ENCODE peak calls at places on chromosome 11, in nine cellular contexts. Q is BE2C, Z is progenitor cell of endocrine pancreas, T is AG04450, X is AG10803, L is RWPE1, B is tibial nerve, A is endodermal cell, N is HFFc6. U is an unnamed sample.

GRCh38 chr11:64925536-64926449 is 1.3 kb downstream of the PPP2R5B start:
- DNase-seq in Q (no peak), Z (no peak), T (no peak), X (no peak), L (no peak), B (no peak), A (peak), N (no peak), U (no peak)

GRCh38 chr11:20964985-20965384 is 295.6 kb downstream of the NELL1 start:
- DNase-seq in Q (no peak), Z (no peak), T (no peak), X (no peak), L (no peak), B (no peak), A (no peak), N (no peak), U (no peak)

GRCh38 chr11:38971141-38971540 is 2373.1 kb upstream of the RAG2 start:
- DNase-seq in Q (no peak), Z (no peak), T (no peak), X (no peak), L (peak), B (no peak), A (no peak), N (no peak), U (no peak)

GRCh38 chr11:64053699-64054098 is 18.0 kb downstream of the FLRT1 start:
- DNase-seq in Q (no peak), Z (no peak), T (no peak), X (no peak), L (no peak), B (no peak), A (peak), N (no peak), U (no peak)

GRCh38 chr11:10693509-10694071 is at the start of gene IRAG1:
- DNase-seq in Q (peak), Z (no peak), T (peak), X (peak), L (no peak), B (no peak), A (no peak), N (peak), U (no peak)

GRCh38 chr11:29343465-29344333 is 673.1 kb downstream of the KCNA4 start:
- DNase-seq in Q (peak), Z (peak), T (no peak), X (peak), L (peak), B (peak), A (peak), N (peak), U (peak)

GRCh38 chr11:76164081-76164480 is 42.2 kb downstream of the WNT11 start:
- DNase-seq in Q (no peak), Z (no peak), T (no peak), X (no peak), L (no peak), B (no peak), A (no peak), N (no peak), U (no peak)

GRCh38 chr11:110907629-110908028 is 195.4 kb upstream of the ARHGAP20 start:
- DNase-seq in Q (no peak), Z (no peak), T (peak), X (peak), L (peak), B (no peak), A (no peak), N (peak), U (no peak)

GRCh38 chr11:35364101-35364780 is 55.1 kb downstream of the SLC1A2 start:
- DNase-seq in Q (no peak), Z (no peak), T (no peak), X (peak), L (peak), B (peak), A (no peak), N (peak), U (no peak)

GRCh38 chr11:44002191-44003093 is 45.3 kb upstream of the ACCSL start:
- DNase-seq in Q (no peak), Z (no peak), T (no peak), X (no peak), L (no peak), B (no peak), A (no peak), N (no peak), U (no peak)

GRCh38 chr11:86660011-86660595 is 12.3 kb downstream of the ME3 start:
- DNase-seq in Q (no peak), Z (no peak), T (no peak), X (peak), L (peak), B (no peak), A (no peak), N (peak), U (no peak)

GRCh38 chr11:64809781-64810241 is 540 bp downstream of the MEN1 start:
- DNase-seq in Q (peak), Z (peak), T (no peak), X (no peak), L (peak), B (no peak), A (peak), N (no peak), U (peak)

GRCh38 chr11:96188625-96189006 is 154.4 kb downstream of the MAML2 start:
- DNase-seq in Q (no peak), Z (no peak), T (no peak), X (peak), L (no peak), B (no peak), A (no peak), N (peak), U (peak)

GRCh38 chr11:394034-394857 is at the start of gene PKP3:
- DNase-seq in Q (no peak), Z (peak), T (no peak), X (peak), L (peak), B (no peak), A (peak), N (peak), U (no peak)

GRCh38 chr11:75536786-75537629 is 11.3 kb upstream of the GDPD5 start:
- DNase-seq in Q (no peak), Z (no peak), T (no peak), X (peak), L (peak), B (no peak), A (peak), N (no peak), U (peak)

GRCh38 chr11:978073-978720 is 52.5 kb downstream of the AP2A2 start:
- DNase-seq in Q (no peak), Z (no peak), T (no peak), X (no peak), L (no peak), B (no peak), A (no peak), N (no peak), U (no peak)

GRCh38 chr11:85974126-85974525 is 94.8 kb downstream of the PICALM start:
- DNase-seq in Q (no peak), Z (no peak), T (no peak), X (peak), L (no peak), B (no peak), A (no peak), N (no peak), U (no peak)

GRCh38 chr11:70597751-70598377 is 199.5 kb downstream of the CTTN start:
- DNase-seq in Q (no peak), Z (no peak), T (no peak), X (no peak), L (no peak), B (no peak), A (no peak), N (no peak), U (no peak)

GRCh38 chr11:541433-541885 is 4.1 kb downstream of the LRRC56 start:
- DNase-seq in Q (no peak), Z (no peak), T (no peak), X (no peak), L (no peak), B (no peak), A (no peak), N (no peak), U (no peak)

GRCh38 chr11:13118194-13118593 is 109.1 kb downstream of the RASSF10 start:
- DNase-seq in Q (no peak), Z (no peak), T (peak), X (peak), L (peak), B (no peak), A (no peak), N (peak), U (no peak)

GRCh38 chr11:7196396-7197146 is 55.1 kb upstream of the SYT9 start:
- DNase-seq in Q (peak), Z (no peak), T (no peak), X (no peak), L (no peak), B (no peak), A (no peak), N (no peak), U (no peak)

GRCh38 chr11:36109499-36109849 is 165.6 kb downstream of the LDLRAD3 start:
- DNase-seq in Q (no peak), Z (no peak), T (no peak), X (no peak), L (no peak), B (no peak), A (no peak), N (no peak), U (no peak)

GRCh38 chr11:86942212-86942611 is 13.0 kb downstream of the FZD4 start:
- DNase-seq in Q (no peak), Z (no peak), T (no peak), X (no peak), L (no peak), B (no peak), A (no peak), N (no peak), U (no peak)

GRCh38 chr11:103800406-103801114 is 235.9 kb upstream of the DDI1 start:
- DNase-seq in Q (peak), Z (no peak), T (no peak), X (peak), L (no peak), B (no peak), A (peak), N (no peak), U (no peak)

GRCh38 chr11:86617502-86617901 is 54.9 kb downstream of the ME3 start:
- DNase-seq in Q (no peak), Z (no peak), T (no peak), X (peak), L (no peak), B (no peak), A (no peak), N (no peak), U (no peak)

GRCh38 chr11:10640308-10640707 is 53.2 kb downstream of the IRAG1 start:
- DNase-seq in Q (no peak), Z (no peak), T (no peak), X (no peak), L (no peak), B (peak), A (no peak), N (no peak), U (no peak)

GRCh38 chr11:5815534-5815933 is 6.8 kb downstream of the OR52N2 start:
- DNase-seq in Q (no peak), Z (no peak), T (no peak), X (no peak), L (no peak), B (no peak), A (no peak), N (no peak), U (no peak)

GRCh38 chr11:72446929-72447753 is 12.8 kb upstream of the CLPB start:
- DNase-seq in Q (no peak), Z (no peak), T (peak), X (peak), L (peak), B (peak), A (no peak), N (peak), U (peak)

GRCh38 chr11:61042961-61043540 is 59.2 kb upstream of the CD5 start:
- DNase-seq in Q (no peak), Z (no peak), T (no peak), X (no peak), L (no peak), B (no peak), A (no peak), N (no peak), U (no peak)

GRCh38 chr11:10881892-10882291 is 24.0 kb upstream of the ZBED5 start:
- DNase-seq in Q (no peak), Z (no peak), T (no peak), X (no peak), L (no peak), B (no peak), A (no peak), N (no peak), U (no peak)

GRCh38 chr11:57977709-57978108 is 46.0 kb upstream of the OR9Q1 start:
- DNase-seq in Q (no peak), Z (no peak), T (no peak), X (no peak), L (no peak), B (no peak), A (peak), N (no peak), U (no peak)

GRCh38 chr11:129620705-129621104 is 194.9 kb upstream of the TMEM45B start:
- DNase-seq in Q (no peak), Z (no peak), T (no peak), X (no peak), L (peak), B (no peak), A (no peak), N (no peak), U (no peak)

GRCh38 chr11:65301491-65302329 is 13.0 kb upstream of the CDC42EP2 start:
- DNase-seq in Q (peak), Z (peak), T (no peak), X (no peak), L (no peak), B (no peak), A (peak), N (no peak), U (no peak)

GRCh38 chr11:27861706-27862430 is 161.6 kb upstream of the BDNF start:
- DNase-seq in Q (no peak), Z (no peak), T (peak), X (peak), L (peak), B (no peak), A (no peak), N (peak), U (no peak)

GRCh38 chr11:37184371-37184770 is 586.3 kb upstream of the RAG2 start:
- DNase-seq in Q (no peak), Z (no peak), T (no peak), X (no peak), L (no peak), B (no peak), A (no peak), N (no peak), U (no peak)

GRCh38 chr11:76752321-76753175 is 30.6 kb upstream of the TSKU start:
- DNase-seq in Q (no peak), Z (no peak), T (peak), X (peak), L (peak), B (peak), A (peak), N (peak), U (no peak)

GRCh38 chr11:120306519-120307242 is 18.4 kb upstream of the TLCD5 start:
- DNase-seq in Q (no peak), Z (no peak), T (peak), X (peak), L (peak), B (no peak), A (peak), N (peak), U (no peak)

GRCh38 chr11:119641991-119642745 is 86.8 kb downstream of the NECTIN1 start:
- DNase-seq in Q (no peak), Z (no peak), T (no peak), X (no peak), L (peak), B (no peak), A (peak), N (peak), U (peak)

GRCh38 chr11:113593698-113594308 is 112.3 kb downstream of the TMPRSS5 start:
- DNase-seq in Q (no peak), Z (no peak), T (no peak), X (peak), L (no peak), B (no peak), A (no peak), N (no peak), U (peak)

GRCh38 chr11:101584129-101584515 is 315 bp upstream of the TRPC6 start:
- DNase-seq in Q (no peak), Z (no peak), T (no peak), X (no peak), L (no peak), B (no peak), A (no peak), N (no peak), U (no peak)

GRCh38 chr11:101582242-101583052 is 1.4 kb downstream of the TRPC6 start:
- DNase-seq in Q (no peak), Z (no peak), T (no peak), X (no peak), L (peak), B (no peak), A (peak), N (no peak), U (peak)

GRCh38 chr11:101584651-101585050 is 844 bp upstream of the TRPC6 start:
- DNase-seq in Q (no peak), Z (no peak), T (no peak), X (no peak), L (no peak), B (no peak), A (no peak), N (no peak), U (no peak)

GRCh38 chr11:101586965-101587364 is 3.2 kb upstream of the TRPC6 start:
- DNase-seq in Q (no peak), Z (no peak), T (no peak), X (no peak), L (no peak), B (no peak), A (no peak), N (no peak), U (no peak)

GRCh38 chr11:101583180-101584128 is at the start of gene TRPC6:
- DNase-seq in Q (no peak), Z (peak), T (no peak), X (no peak), L (peak), B (no peak), A (peak), N (no peak), U (peak)
- TF ChIP-seq CTCF in Q (no peak), Z (no peak), T (no peak), X (no peak), L (no peak), B (no peak), A (peak), N (no peak), U (no peak)

GRCh38 chr11:47766363-47767227 is 546 bp downstream of the FNBP4 start:
- DNase-seq in Q (peak), Z (peak), T (no peak), X (peak), L (peak), B (peak), A (peak), N (peak), U (peak)

GRCh38 chr11:47773882-47774281 is 6.7 kb upstream of the FNBP4 start:
- DNase-seq in Q (no peak), Z (no peak), T (no peak), X (no peak), L (no peak), B (no peak), A (no peak), N (no peak), U (no peak)

GRCh38 chr11:47765086-47765485 is 2.1 kb downstream of the FNBP4 start:
- DNase-seq in Q (no peak), Z (no peak), T (no peak), X (peak), L (no peak), B (no peak), A (no peak), N (no peak), U (no peak)

GRCh38 chr11:47768090-47768620 is 1.0 kb upstream of the FNBP4 start:
- DNase-seq in Q (peak), Z (no peak), T (no peak), X (peak), L (peak), B (peak), A (peak), N (peak), U (no peak)
- TF ChIP-seq CTCF in Q (no peak), Z (no peak), T (peak), X (no peak), L (no peak), B (no peak), A (no peak), N (no peak), U (no peak)

GRCh38 chr11:31050061-31050790 is 319.3 kb downstream of the DCDC1 start:
- DNase-seq in Q (no peak), Z (no peak), T (no peak), X (no peak), L (no peak), B (no peak), A (peak), N (no peak), U (no peak)

GRCh38 chr11:31045335-31045734 is 324.2 kb downstream of the DCDC1 start:
- DNase-seq in Q (no peak), Z (no peak), T (no peak), X (peak), L (no peak), B (no peak), A (no peak), N (no peak), U (peak)
- TF ChIP-seq CTCF in Q (no peak), Z (peak), T (peak), X (peak), L (no peak), B (no peak), A (peak), N (no peak), U (no peak)

GRCh38 chr11:68022531-68022930 is 8.0 kb upstream of the NDUFS8 start:
- DNase-seq in Q (no peak), Z (no peak), T (no peak), X (no peak), L (no peak), B (no peak), A (no peak), N (no peak), U (no peak)

GRCh38 chr11:68019486-68019885 is 9.4 kb downstream of the ALDH3B1 start:
- DNase-seq in Q (no peak), Z (no peak), T (no peak), X (no peak), L (no peak), B (no peak), A (no peak), N (no peak), U (no peak)

GRCh38 chr11:68018730-68019190 is 8.6 kb downstream of the ALDH3B1 start:
- DNase-seq in Q (no peak), Z (no peak), T (no peak), X (no peak), L (no peak), B (no peak), A (no peak), N (no peak), U (no peak)

GRCh38 chr11:68020575-68020974 is 9.9 kb upstream of the NDUFS8 start:
- DNase-seq in Q (peak), Z (no peak), T (no peak), X (no peak), L (no peak), B (no peak), A (peak), N (no peak), U (no peak)

GRCh38 chr11:68021167-68021787 is 9.2 kb upstream of the NDUFS8 start:
- DNase-seq in Q (no peak), Z (no peak), T (no peak), X (no peak), L (no peak), B (no peak), A (peak), N (no peak), U (no peak)
- TF ChIP-seq CTCF in Q (peak), Z (peak), T (no peak), X (no peak), L (peak), B (peak), A (peak), N (no peak), U (no peak)

GRCh38 chr11:102792604-102793003 is 5.4 kb downstream of the MMP1 start:
- DNase-seq in Q (no peak), Z (no peak), T (no peak), X (no peak), L (no peak), B (no peak), A (no peak), N (no peak), U (no peak)

GRCh38 chr11:102798012-102798746 is at the start of gene MMP1:
- DNase-seq in Q (no peak), Z (no peak), T (peak), X (peak), L (peak), B (no peak), A (no peak), N (peak), U (no peak)

GRCh38 chr11:102793677-102794290 is 4.2 kb downstream of the MMP1 start:
- DNase-seq in Q (no peak), Z (no peak), T (no peak), X (no peak), L (no peak), B (no peak), A (no peak), N (no peak), U (no peak)

GRCh38 chr11:102791271-102792036 is 6.5 kb downstream of the MMP1 start:
- DNase-seq in Q (no peak), Z (no peak), T (no peak), X (no peak), L (no peak), B (no peak), A (no peak), N (peak), U (no peak)

GRCh38 chr11:102794382-102794781 is 3.6 kb downstream of the MMP1 start:
- DNase-seq in Q (peak), Z (no peak), T (no peak), X (peak), L (no peak), B (no peak), A (peak), N (peak), U (peak)
- TF ChIP-seq CTCF in Q (peak), Z (peak), T (peak), X (peak), L (peak), B (no peak), A (peak), N (peak), U (peak)